ENCODE peak calls at places on chromosomes 6 and 20, in nine cellular contexts. P is SK-N-SH, T is MM.1S, E is hepatocyte, L is HCT116, X is GM23248, D is neural progenitor cell, H is GM23338, C is PC-3. B is an unnamed sample. For H3K4me1, the result is how much of the 10 kb centered on the place peaks cover.

GRCh38 chr6:85865665-85866372 is 223.1 kb upstream of the SYNCRIP start:
- DNase-seq in P (no peak), L (peak), D (peak), X (peak), T (peak), H (no peak), C (peak), E (peak), B (no peak)

GRCh38 chr6:6319947-6320811 is at the start of gene F13A1:
- DNase-seq in C (no peak), P (no peak), L (no peak), E (no peak), T (no peak), X (no peak), D (peak), H (peak), B (peak)

GRCh38 chr6:124530926-124531325 is 431.3 kb upstream of the RNF217 start:
- DNase-seq in L (no peak), X (no peak), E (no peak), H (no peak), P (no peak), T (no peak), D (no peak), C (no peak), B (no peak)

GRCh38 chr6:28741363-28741762 is 182.4 kb downstream of the TRIM27 start:
- DNase-seq in H (no peak), X (no peak), T (no peak), E (no peak), P (no peak), L (no peak), C (no peak), D (no peak), B (no peak)

GRCh38 chr6:166411721-166412151 is 29.0 kb upstream of the MPC1 start:
- DNase-seq in D (no peak), H (no peak), C (no peak), L (no peak), X (no peak), E (no peak), P (no peak), T (no peak), B (no peak)

GRCh38 chr20:11395581-11395980 is 522.1 kb upstream of the BTBD3 start:
- DNase-seq in D (no peak), E (no peak), T (no peak), H (no peak), L (no peak), C (peak), X (peak), P (no peak), B (no peak)

GRCh38 chr20:60598528-60598927 is 640.3 kb downstream of the CDH26 start:
- DNase-seq in E (no peak), X (no peak), D (no peak), L (no peak), C (no peak), P (no peak), H (no peak), T (no peak), B (no peak)

GRCh38 chr20:57428611-57429496 is 37.7 kb downstream of the RBM38 start:
- DNase-seq in E (no peak), P (no peak), H (no peak), L (no peak), T (no peak), C (no peak), X (no peak), D (no peak), B (no peak)

GRCh38 chr6:115540077-115540869 is 520.4 kb downstream of the FRK start:
- DNase-seq in P (no peak), D (no peak), E (no peak), X (no peak), L (no peak), T (no peak), H (no peak), C (no peak), B (no peak)

GRCh38 chr6:115539531-115539930 is 521.2 kb downstream of the FRK start:
- DNase-seq in X (no peak), C (no peak), H (no peak), L (no peak), P (peak), E (no peak), D (no peak), T (no peak), B (no peak)

GRCh38 chr6:115545410-115545986 is 515.2 kb downstream of the FRK start:
- DNase-seq in C (peak), E (peak), H (peak), X (no peak), P (no peak), L (no peak), T (no peak), D (peak), B (no peak)

GRCh38 chr6:115544765-115545409 is 515.8 kb downstream of the FRK start:
- DNase-seq in L (no peak), P (no peak), X (no peak), T (no peak), H (no peak), C (no peak), E (no peak), D (no peak), B (no peak)
- TF ChIP-seq EZH2phosphoT487 in L (no peak), P (no peak), X (no peak), T (no peak), H (no peak), C (no peak), E (no peak), D (no peak), B (no peak)

GRCh38 chr20:20706285-20706684 is 6.2 kb downstream of the RALGAPA2 start:
- DNase-seq in H (no peak), P (no peak), X (no peak), L (no peak), E (no peak), C (no peak), T (no peak), D (no peak), B (no peak)
- H3K4me1 ChIP-seq in H (under half), P (under half), X (under half), L (under half), E (under half), C (under half), T (under half), D (under half), B (under half)

GRCh38 chr6:148064406-148065134 is 278.1 kb upstream of the SASH1 start:
- DNase-seq in D (no peak), T (no peak), H (no peak), L (no peak), X (peak), C (peak), P (no peak), E (peak), B (no peak)
- TF ChIP-seq EZH2phosphoT487 in D (no peak), T (no peak), H (no peak), L (no peak), X (no peak), C (no peak), P (no peak), E (no peak), B (no peak)

GRCh38 chr6:44627091-44627878 is 239.8 kb downstream of the CDC5L start:
- DNase-seq in L (no peak), D (peak), T (no peak), C (no peak), X (no peak), E (no peak), P (no peak), H (peak), B (no peak)
- H3K4me1 ChIP-seq in L (under half), D (under half), T (under half), C (under half), X (under half), E (under half), P (under half), H (under half), B (under half)

GRCh38 chr6:83155794-83156193 is 37.3 kb downstream of the PGM3 start:
- DNase-seq in D (no peak), C (no peak), T (peak), L (no peak), X (no peak), H (no peak), E (no peak), P (no peak), B (no peak)

GRCh38 chr6:83160167-83160566 is 32.9 kb downstream of the PGM3 start:
- DNase-seq in E (no peak), D (no peak), P (no peak), X (no peak), C (no peak), T (no peak), L (no peak), H (no peak), B (no peak)
- TF ChIP-seq EZH2phosphoT487 in E (no peak), D (no peak), P (no peak), X (no peak), C (no peak), T (no peak), L (no peak), H (no peak), B (no peak)

DNA sequence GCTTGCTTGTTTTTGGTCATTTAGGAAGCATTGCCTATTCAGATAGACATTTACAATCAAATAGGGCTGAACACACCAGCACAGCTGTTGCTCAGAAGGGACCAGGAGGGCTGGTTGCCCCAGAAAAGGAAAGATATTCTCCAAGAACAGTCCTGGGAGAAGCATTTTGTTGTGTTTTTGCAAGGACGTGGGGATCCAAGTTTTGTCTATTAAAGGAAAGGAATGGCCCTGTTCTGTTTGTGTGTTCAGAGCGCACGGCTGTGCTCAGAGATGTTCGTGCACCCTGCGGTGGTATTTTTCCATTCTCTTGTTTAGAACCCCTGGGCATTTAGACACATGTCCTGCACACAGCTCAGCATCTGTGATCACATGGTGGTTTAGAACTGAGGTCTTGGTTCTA is 82.5 kb downstream of the TXNDC5 start:
- DNase-seq in D (no peak), H (no peak), L (no peak), P (no peak), E (no peak), C (no peak), X (no peak), T (no peak), B (no peak)
- H3K4me1 ChIP-seq in D (under half), H (under half), L (under half), P (under half), E (under half), C (under half), X (under half), T (under half), B (under half)

GRCh38 chr20:24984963-24985640 is 7.4 kb downstream of the APMAP start:
- DNase-seq in D (no peak), H (no peak), X (no peak), T (no peak), L (no peak), E (no peak), P (no peak), C (no peak), B (no peak)
- TF ChIP-seq EZH2phosphoT487 in D (no peak), H (no peak), X (no peak), T (no peak), L (no peak), E (no peak), P (no peak), C (no peak), B (no peak)

GRCh38 chr6:35678021-35678654 is 10.6 kb downstream of the FKBP5 start:
- DNase-seq in P (no peak), L (no peak), C (no peak), E (no peak), X (peak), H (no peak), T (no peak), D (no peak), B (no peak)

GRCh38 chr6:35677456-35677855 is 11.3 kb downstream of the FKBP5 start:
- DNase-seq in E (no peak), P (no peak), H (no peak), X (no peak), C (no peak), T (no peak), D (no peak), L (no peak), B (no peak)

GRCh38 chr6:35678814-35679213 is 9.9 kb downstream of the FKBP5 start:
- DNase-seq in C (no peak), X (no peak), D (no peak), H (no peak), E (no peak), T (no peak), P (no peak), L (no peak), B (no peak)

GRCh38 chr6:35681298-35681697 is 7.4 kb downstream of the FKBP5 start:
- DNase-seq in T (no peak), H (no peak), X (no peak), D (no peak), L (no peak), E (no peak), C (no peak), P (no peak), B (no peak)

DNA sequence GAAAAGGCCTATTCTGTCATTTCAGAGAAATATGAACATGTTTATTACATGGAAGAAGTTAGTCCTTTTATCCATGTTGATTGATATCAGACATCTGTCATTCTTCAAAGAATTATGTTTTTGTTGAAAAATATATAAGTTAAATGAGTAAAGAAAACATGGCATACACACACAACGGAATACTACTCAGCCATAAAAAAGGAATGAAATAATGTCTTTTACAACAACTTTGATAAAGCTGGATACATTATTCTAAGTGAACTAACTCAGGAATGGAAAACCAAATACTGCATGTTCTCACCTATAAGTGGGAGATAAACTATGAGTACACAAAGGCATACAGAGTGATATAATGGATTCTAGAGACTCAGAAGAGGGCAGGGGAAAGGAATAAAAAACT is 9.3 kb downstream of the FKBP5 start:
- DNase-seq in C (no peak), P (no peak), T (no peak), E (no peak), X (no peak), H (no peak), L (no peak), D (no peak), B (no peak)
- H3K4me1 ChIP-seq in C (under half), P (under half), T (under half), E (under half), X (under half), H (under half), L (under half), D (under half), B (under half)

DNA sequence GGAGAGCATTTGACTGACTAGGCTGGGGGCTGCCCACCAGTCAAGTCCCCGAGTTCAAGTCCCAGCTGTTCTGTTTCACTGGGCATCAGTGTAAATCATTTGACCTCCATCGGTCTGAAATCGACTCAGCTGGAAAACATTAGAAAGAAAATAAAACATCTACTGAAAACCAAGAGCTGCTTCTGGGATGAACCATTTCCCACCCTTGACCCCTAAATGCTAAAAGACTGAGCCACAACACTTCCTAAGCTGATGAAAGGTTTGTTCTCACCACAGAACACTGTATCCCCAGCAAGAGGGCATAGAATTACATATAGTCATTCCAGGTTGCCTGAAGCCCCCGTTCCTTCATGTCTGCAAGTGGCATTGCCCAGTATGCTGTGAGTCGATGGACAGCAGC is 237.0 kb upstream of the TAB2 start:
- DNase-seq in C (no peak), E (no peak), X (peak), P (no peak), H (no peak), L (no peak), T (no peak), D (no peak), B (no peak)
- TF ChIP-seq EZH2phosphoT487 in C (no peak), E (no peak), X (peak), P (no peak), H (no peak), L (no peak), T (no peak), D (no peak), B (no peak)

GRCh38 chr6:21750479-21751018 is 157.0 kb downstream of the SOX4 start:
- DNase-seq in D (no peak), C (no peak), P (peak), T (no peak), H (no peak), L (no peak), X (no peak), E (no peak), B (no peak)
- H3K4me1 ChIP-seq in D (half or more), C (half or more), P (under half), T (under half), H (half or more), L (half or more), X (under half), E (under half), B (under half)